ENCODE peak calls at places on chromosomes 12 and 14, in six cellular contexts. M is IMR-90, N is GM12878, J is stomach, O is adrenal gland, U is breast epithelium. E is an unnamed sample. For H3K4me1, the result is how much of the 10 kb centered on the place peaks cover.

GRCh38 chr14:67359319-67359774 is 257 bp downstream of the ATP6V1D start:
- DNase-seq in M (peak), N (no peak), J (no peak), O (peak), U (no peak), E (no peak)

GRCh38 chr12:117874842-117875434 is 93.9 kb downstream of the KSR2 start:
- DNase-seq in M (peak), N (no peak), J (peak), O (peak), U (peak), E (peak)

GRCh38 chr14:90571149-90571548 is 174.3 kb downstream of the CALM1 start:
- DNase-seq in M (no peak), N (no peak), J (no peak), O (no peak), U (no peak), E (no peak)

GRCh38 chr14:70203686-70204085 is 14.9 kb upstream of the SLC8A3 start:
- DNase-seq in M (no peak), N (no peak), J (no peak), O (no peak), U (no peak), E (no peak)

GRCh38 chr12:14171111-14171510 is 189.7 kb upstream of the GRIN2B start:
- DNase-seq in M (no peak), N (peak), J (no peak), O (no peak), U (no peak), E (no peak)

GRCh38 chr12:118397693-118398440 is 21.5 kb downstream of the SUDS3 start:
- DNase-seq in M (peak), N (no peak), J (no peak), O (peak), U (no peak), E (no peak)

GRCh38 chr12:52372216-52373154 is 5.2 kb upstream of the KRT85 start:
- DNase-seq in M (peak), N (no peak), J (peak), O (peak), U (peak), E (peak)

GRCh38 chr12:58530421-58531067 is 389.8 kb downstream of the LRIG3 start:
- DNase-seq in M (peak), N (no peak), J (no peak), O (no peak), U (no peak), E (no peak)

GRCh38 chr12:108645686-108646596 is 12.2 kb upstream of the SELPLG start:
- DNase-seq in M (no peak), N (no peak), J (no peak), O (no peak), U (no peak), E (no peak)

GRCh38 chr14:63642229-63642611 is 549 bp upstream of the WDR89 start:
- DNase-seq in M (peak), N (peak), J (peak), O (peak), U (peak), E (peak)

GRCh38 chr14:31440280-31440679 is 17.0 kb downstream of the DTD2 start:
- DNase-seq in M (no peak), N (no peak), J (no peak), O (no peak), U (no peak), E (no peak)

GRCh38 chr12:90974286-90974685 is 19.3 kb upstream of the CCER1 start:
- DNase-seq in M (peak), N (no peak), J (no peak), O (no peak), U (no peak), E (no peak)

GRCh38 chr12:71950819-71951218 is 12.2 kb downstream of the TPH2 start:
- DNase-seq in M (no peak), N (no peak), J (no peak), O (no peak), U (no peak), E (no peak)

GRCh38 chr14:31785574-31785973 is 224.4 kb downstream of the NUBPL start:
- DNase-seq in M (no peak), N (no peak), J (no peak), O (no peak), U (no peak), E (no peak)

GRCh38 chr14:33352821-33353220 is 414.1 kb downstream of the NPAS3 start:
- DNase-seq in M (no peak), N (no peak), J (no peak), O (no peak), U (no peak), E (no peak)

GRCh38 chr12:102118874-102119273 is 1.0 kb downstream of the NUP37 start:
- DNase-seq in M (peak), N (no peak), J (no peak), O (no peak), U (no peak), E (no peak)

GRCh38 chr12:7129647-7130536 is at the start of gene CLSTN3:
- DNase-seq in M (peak), N (peak), J (peak), O (peak), U (peak), E (peak)

GRCh38 chr14:95257521-95257920 is 62.2 kb downstream of the CLMN start:
- DNase-seq in M (no peak), N (no peak), J (no peak), O (no peak), U (no peak), E (no peak)

GRCh38 chr14:32075636-32076277 is 1.3 kb upstream of the ARHGAP5 start:
- DNase-seq in M (peak), N (no peak), J (no peak), O (peak), U (no peak), E (peak)

GRCh38 chr14:36402867-36403266 is 82.4 kb upstream of the MBIP start:
- DNase-seq in M (no peak), N (no peak), J (no peak), O (no peak), U (no peak), E (no peak)

GRCh38 chr12:130715150-130715995 is 726 bp downstream of the RIMBP2 start:
- DNase-seq in M (no peak), N (no peak), J (peak), O (no peak), U (no peak), E (no peak)

GRCh38 chr14:81164167-81164774 is 56.5 kb downstream of the GTF2A1 start:
- DNase-seq in M (peak), N (peak), J (peak), O (peak), U (no peak), E (peak)

GRCh38 chr12:92331383-92331782 is 185.7 kb upstream of the BTG1 start:
- DNase-seq in M (no peak), N (no peak), J (no peak), O (no peak), U (no peak), E (no peak)

GRCh38 chr12:62930546-62931425 is 4.2 kb downstream of the PPM1H start:
- DNase-seq in M (peak), N (no peak), J (no peak), O (no peak), U (no peak), E (no peak)

GRCh38 chr12:62931481-62931880 is 3.5 kb downstream of the PPM1H start:
- DNase-seq in M (no peak), N (no peak), J (no peak), O (no peak), U (no peak), E (no peak)

GRCh38 chr12:62925680-62926079 is 9.3 kb downstream of the PPM1H start:
- DNase-seq in M (no peak), N (no peak), J (no peak), O (no peak), U (no peak), E (no peak)

GRCh38 chr12:62924084-62924483 is 10.9 kb downstream of the PPM1H start:
- DNase-seq in M (no peak), N (no peak), J (no peak), O (no peak), U (no peak), E (no peak)

DNA sequence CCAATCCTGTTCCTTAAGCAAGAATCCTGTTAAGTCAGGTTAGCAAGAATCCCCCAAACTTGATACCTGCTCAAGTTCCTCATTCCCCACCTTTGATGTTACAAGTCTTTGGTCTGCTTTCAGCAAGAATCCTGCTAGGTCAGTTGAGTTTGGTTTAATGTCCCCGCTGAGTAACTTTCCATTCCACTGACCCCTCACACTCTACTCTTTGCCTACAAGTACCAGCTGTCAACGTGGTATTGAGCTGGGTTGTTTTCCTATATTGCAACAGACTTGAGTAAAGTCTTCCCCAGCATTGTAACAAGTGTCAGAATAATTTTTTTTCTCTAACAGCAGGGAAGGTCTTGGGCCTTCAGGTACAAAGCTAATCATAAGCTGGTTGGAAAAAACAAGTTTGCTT is 6.3 kb downstream of the PPM1H start:
- DNase-seq in M (no peak), N (no peak), J (no peak), O (no peak), U (no peak), E (no peak)
- H3K4me1 ChIP-seq in M (under half), N (under half), J (under half), O (under half), U (under half), E (under half)

GRCh38 chr12:70609739-70610491 is 27.3 kb downstream of the PTPRB start:
- DNase-seq in M (no peak), N (no peak), J (peak), O (peak), U (no peak), E (peak)
- TF ChIP-seq POLR2A in M (no peak), N (no peak), J (no peak), O (no peak), U (no peak), E (no peak)

GRCh38 chr14:92462568-92462967 is 51.0 kb upstream of the RIN3 start:
- DNase-seq in M (no peak), N (no peak), J (peak), O (no peak), U (no peak), E (no peak)

GRCh38 chr14:92459479-92460421 is 53.8 kb upstream of the RIN3 start:
- DNase-seq in M (no peak), N (no peak), J (no peak), O (no peak), U (no peak), E (peak)

GRCh38 chr14:92461891-92462290 is 51.7 kb upstream of the RIN3 start:
- DNase-seq in M (no peak), N (no peak), J (peak), O (no peak), U (no peak), E (no peak)

GRCh38 chr14:92460541-92460915 is 53.1 kb upstream of the RIN3 start:
- DNase-seq in M (no peak), N (no peak), J (peak), O (no peak), U (no peak), E (no peak)

GRCh38 chr14:92460916-92461579 is 52.5 kb upstream of the RIN3 start:
- DNase-seq in M (peak), N (peak), J (peak), O (no peak), U (no peak), E (peak)
- H3K27ac ChIP-seq in M (peak), N (no peak), J (peak), O (no peak), U (no peak), E (peak)

GRCh38 chr14:24137529-24138395 is 1.8 kb downstream of the PSME1 start:
- DNase-seq in M (no peak), N (no peak), J (no peak), O (no peak), U (no peak), E (no peak)

GRCh38 chr14:24133730-24134129 is 2.3 kb upstream of the PSME1 start:
- DNase-seq in M (no peak), N (no peak), J (no peak), O (no peak), U (no peak), E (no peak)

GRCh38 chr14:24136684-24137528 is 912 bp downstream of the PSME1 start:
- DNase-seq in M (no peak), N (no peak), J (no peak), O (no peak), U (no peak), E (no peak)

GRCh38 chr14:24135834-24136683 is at the start of gene PSME1:
- DNase-seq in M (peak), N (peak), J (peak), O (peak), U (peak), E (peak)

DNA sequence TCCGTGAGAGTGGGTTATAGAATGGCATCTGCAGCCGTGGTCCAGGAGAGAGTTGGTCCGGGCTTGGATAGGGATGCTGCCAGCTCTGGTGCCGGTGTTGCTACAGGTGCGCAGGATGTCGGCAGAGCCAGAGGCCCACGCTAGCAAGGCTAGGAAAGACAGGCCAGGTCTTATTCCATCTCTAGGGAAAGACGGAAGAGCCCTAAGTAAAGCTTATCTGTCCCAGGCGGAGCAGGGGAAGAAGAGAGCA is 485 bp upstream of the PSME1 start:
- DNase-seq in M (no peak), N (no peak), J (no peak), O (no peak), U (no peak), E (no peak)
- H3K4me1 ChIP-seq in M (under half), N (under half), J (under half), O (half or more), U (under half), E (half or more)

GRCh38 chr12:123973552-123974341 is 732 bp downstream of the ZNF664 start:
- DNase-seq in M (peak), N (no peak), J (peak), O (peak), U (peak), E (peak)

GRCh38 chr12:123971770-123972447 is 722 bp downstream of the CCDC92 start:
- DNase-seq in M (peak), N (no peak), J (peak), O (peak), U (peak), E (peak)

GRCh38 chr12:123976227-123976826 is 3.3 kb downstream of the ZNF664 start:
- DNase-seq in M (no peak), N (no peak), J (no peak), O (no peak), U (no peak), E (no peak)

GRCh38 chr12:123971449-123971769 is 1.2 kb downstream of the CCDC92 start:
- DNase-seq in M (no peak), N (no peak), J (no peak), O (no peak), U (no peak), E (no peak)

DNA sequence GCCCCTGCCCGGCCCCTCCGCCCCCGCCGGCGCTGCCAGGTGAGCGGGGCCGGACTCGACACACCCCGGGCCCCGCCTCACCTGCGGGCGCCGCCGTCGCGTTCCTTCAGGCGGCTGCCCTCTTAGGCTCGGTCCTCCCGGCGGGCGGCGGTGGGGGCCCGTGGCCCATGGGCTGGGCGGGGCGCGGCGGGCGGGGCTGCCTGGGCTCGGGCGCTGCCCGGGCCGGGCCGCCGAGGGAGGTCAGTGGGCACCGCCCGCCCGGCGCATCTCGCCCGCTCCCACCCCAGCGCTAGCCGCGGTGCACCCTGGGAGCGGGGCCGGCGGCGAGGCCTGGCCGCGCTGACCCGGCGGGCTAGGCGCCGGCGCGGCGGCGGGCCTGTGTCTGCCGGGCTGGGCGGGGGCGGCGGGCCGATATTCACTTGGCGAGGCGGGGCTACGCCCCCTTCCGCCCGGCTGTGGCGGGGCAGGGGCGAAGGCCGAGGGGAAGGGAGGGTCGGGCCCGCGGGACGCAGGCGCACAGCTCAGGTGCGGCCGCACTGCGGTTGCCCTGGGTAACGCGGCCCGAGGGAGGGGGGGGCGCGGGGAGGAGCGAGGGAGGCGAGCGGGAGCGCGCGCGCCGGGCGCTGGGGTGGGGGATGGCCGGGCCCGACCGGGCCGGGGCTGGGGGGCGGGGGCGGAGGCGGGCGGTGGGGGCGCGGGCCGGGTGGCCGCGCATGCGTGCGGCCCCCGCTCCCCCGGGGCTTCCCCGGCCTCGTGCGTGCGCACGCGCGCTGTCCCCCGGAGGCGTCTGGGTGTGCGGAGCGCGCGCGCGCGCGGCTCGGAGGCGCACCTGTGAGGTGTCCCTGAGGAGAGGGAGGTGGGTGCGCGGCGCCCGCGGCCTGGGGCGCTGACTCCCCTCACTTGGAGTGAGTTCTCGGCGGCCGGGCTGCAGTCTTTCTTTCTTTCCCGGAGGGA is at the start of the genes CCDC92 and ZNF664:
- DNase-seq in M (peak), N (peak), J (peak), O (peak), U (peak), E (peak)
- TF ChIP-seq POLR2A in M (peak), N (peak), J (no peak), O (peak), U (no peak), E (peak)

DNA sequence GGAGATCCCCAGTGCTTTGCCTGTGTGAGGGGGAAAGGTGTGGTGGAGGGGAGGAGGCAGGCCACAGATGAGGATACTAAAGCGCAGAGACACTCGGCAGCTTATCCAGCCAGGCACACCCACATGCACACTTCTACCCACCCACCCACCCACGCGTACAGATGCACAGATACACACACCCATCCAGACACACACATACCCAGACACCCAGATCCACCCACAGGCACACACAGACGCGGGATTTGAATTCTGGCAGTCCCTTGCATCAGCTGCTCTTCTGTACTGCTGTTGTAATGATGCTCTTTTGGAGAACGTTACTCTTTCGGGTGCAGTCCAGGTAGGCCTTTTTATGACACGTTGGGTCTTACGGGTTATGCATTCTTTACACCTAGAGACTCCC is 55.7 kb upstream of the RD3L start:
- DNase-seq in M (no peak), N (no peak), J (no peak), O (no peak), U (no peak), E (no peak)
- H3K27ac ChIP-seq in M (no peak), N (no peak), J (no peak), O (no peak), U (no peak), E (no peak)

GRCh38 chr14:50941151-50941550 is 3.1 kb downstream of the PYGL start:
- DNase-seq in M (peak), N (no peak), J (no peak), O (no peak), U (no peak), E (no peak)

GRCh38 chr14:50935126-50936090 is 8.9 kb downstream of the PYGL start:
- DNase-seq in M (no peak), N (no peak), J (no peak), O (no peak), U (no peak), E (no peak)

GRCh38 chr14:50936882-50937281 is 7.4 kb downstream of the PYGL start:
- DNase-seq in M (no peak), N (no peak), J (no peak), O (no peak), U (no peak), E (no peak)

GRCh38 chr14:50937800-50938199 is 6.5 kb downstream of the PYGL start:
- DNase-seq in M (no peak), N (no peak), J (no peak), O (no peak), U (no peak), E (no peak)

GRCh38 chr14:50937325-50937724 is 7.0 kb downstream of the PYGL start:
- DNase-seq in M (peak), N (no peak), J (no peak), O (no peak), U (no peak), E (no peak)
- H3K4me1 ChIP-seq in M (under half), N (under half), J (under half), O (under half), U (under half), E (under half)

GRCh38 chr12:47554046-47554653 is 151.7 kb downstream of the RPAP3 start:
- DNase-seq in M (no peak), N (no peak), J (no peak), O (no peak), U (no peak), E (no peak)

GRCh38 chr12:47556631-47557030 is 149.2 kb downstream of the RPAP3 start:
- DNase-seq in M (no peak), N (no peak), J (no peak), O (no peak), U (no peak), E (no peak)

GRCh38 chr12:47558625-47559345 is 147.0 kb downstream of the RPAP3 start:
- DNase-seq in M (no peak), N (no peak), J (no peak), O (no peak), U (no peak), E (no peak)

GRCh38 chr12:47557401-47557800 is 148.4 kb downstream of the RPAP3 start:
- DNase-seq in M (no peak), N (no peak), J (no peak), O (no peak), U (no peak), E (no peak)

DNA sequence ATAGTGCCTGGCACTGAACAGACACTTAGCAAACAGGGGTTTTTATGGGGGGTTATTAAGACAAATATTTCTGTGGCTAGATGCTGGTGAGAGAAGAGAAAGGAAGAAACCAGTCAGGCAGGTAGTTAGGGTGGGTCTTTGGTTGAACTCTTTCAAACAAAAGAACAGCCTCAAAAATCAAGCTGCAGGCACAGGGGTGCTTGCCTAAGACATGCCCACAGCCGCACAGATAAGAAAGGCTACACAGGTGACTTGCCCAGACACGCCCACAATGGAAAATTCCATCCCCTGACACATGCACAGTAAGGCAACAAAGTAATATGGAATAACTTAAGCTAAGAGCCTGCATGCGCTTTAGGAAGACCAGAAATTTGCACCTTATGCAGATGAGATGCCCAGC is 149.6 kb downstream of the RPAP3 start:
- DNase-seq in M (no peak), N (no peak), J (no peak), O (no peak), U (no peak), E (no peak)
- TF ChIP-seq POLR2A in M (no peak), N (no peak), J (no peak), O (no peak), U (no peak), E (no peak)

GRCh38 chr12:29726321-29726692 is 57.4 kb downstream of the TMTC1 start:
- DNase-seq in M (peak), N (no peak), J (no peak), O (no peak), U (no peak), E (no peak)
- H3K27ac ChIP-seq in M (peak), N (no peak), J (peak), O (no peak), U (peak), E (peak)

E was measured in heart left ventricle.